ENCODE peak calls at places on chromosomes 13 and 19, in four cellular contexts. N is naive thymus-derived CD8-positive, alpha-beta T cell; E is HS-27A; A is activated naive CD8-positive, alpha-beta T cell treated with anti-CD3 and anti-CD28 coated beads, Interleukin-2, amount 50 U/mL, for 24 hours. C is an unnamed sample.

GRCh38 chr19:31170046-31170445 is 179.2 kb downstream of the TSHZ3 start:
- DNase-seq in N (no peak), E (no peak), A (no peak), C (no peak)

GRCh38 chr13:34155931-34156607 is 338.1 kb downstream of the RFC3 start:
- DNase-seq in N (no peak), E (no peak), A (no peak), C (no peak)

GRCh38 chr19:1774999-1775772 is 21.9 kb downstream of the ONECUT3 start:
- DNase-seq in N (no peak), E (no peak), A (peak), C (no peak)

GRCh38 chr19:51460164-51460992 is 2.1 kb upstream of the SIGLEC8 start:
- DNase-seq in N (no peak), E (no peak), A (no peak), C (peak)

GRCh38 chr19:3367572-3368440 is 1.4 kb downstream of the NFIC start:
- DNase-seq in N (no peak), E (no peak), A (no peak), C (no peak)

GRCh38 chr13:48110132-48110868 is 15.4 kb upstream of the MED4 start:
- DNase-seq in N (no peak), E (no peak), A (no peak), C (no peak)

GRCh38 chr13:94825507-94825906 is 113.2 kb upstream of the SOX21 start:
- DNase-seq in N (no peak), E (no peak), A (no peak), C (peak)

GRCh38 chr19:8017808-8018207 is 12.4 kb upstream of the ELAVL1 start:
- DNase-seq in N (peak), E (no peak), A (peak), C (no peak)

GRCh38 chr13:37209621-37210020 is 104.2 kb upstream of the CSNK1A1L start:
- DNase-seq in N (no peak), E (no peak), A (no peak), C (no peak)

GRCh38 chr13:52850396-52851152 is 2.1 kb upstream of the PCDH8 start:
- DNase-seq in N (no peak), E (no peak), A (peak), C (peak)

GRCh38 chr19:50378169-50378862 is 2.1 kb downstream of the NR1H2 start:
- DNase-seq in N (no peak), E (no peak), A (no peak), C (no peak)

GRCh38 chr19:2462635-2463421 is 6.1 kb upstream of the LMNB2 start:
- DNase-seq in N (no peak), E (no peak), A (no peak), C (peak)

GRCh38 chr13:30735025-30735967 is at the start of gene ALOX5AP:
- DNase-seq in N (no peak), E (no peak), A (peak), C (no peak)

GRCh38 chr19:52662631-52663030 is 24.5 kb upstream of the ZNF83 start:
- DNase-seq in N (no peak), E (no peak), A (no peak), C (no peak)

GRCh38 chr13:44148159-44148929 is 225.3 kb upstream of the SERP2 start:
- DNase-seq in N (no peak), E (no peak), A (no peak), C (no peak)

GRCh38 chr19:38005224-38005614 is 98.2 kb downstream of the SIPA1L3 start:
- DNase-seq in N (no peak), E (no peak), A (no peak), C (no peak)

GRCh38 chr19:38796154-38796553 is 7.2 kb downstream of the LGALS7B start:
- DNase-seq in N (no peak), E (no peak), A (no peak), C (no peak)

C was measured in ureter.